ENCODE peak calls at places on chromosomes 12 and 14, in seven cellular contexts. One of them, this sample, is unnamed.

GRCh38 chr12:12533238-12533829 is 29.3 kb downstream of the DUSP16 start:
- DNase-seq in H9: no peak
- DNase-seq in mesendoderm: no peak
- DNase-seq in neuronal stem cell: no peak
- DNase-seq in mesenchymal stem cell: no peak
- DNase-seq in IMR-90: no peak
- DNase-seq in trophoblast cell: peak; percentile 67
- DNase-seq in this sample: no peak

GRCh38 chr12:27911397-27911796 is 61.1 kb downstream of the PTHLH start:
- DNase-seq in H9: no peak
- DNase-seq in mesendoderm: no peak
- DNase-seq in neuronal stem cell: no peak
- DNase-seq in mesenchymal stem cell: no peak
- DNase-seq in IMR-90: no peak
- DNase-seq in trophoblast cell: no peak
- DNase-seq in this sample: no peak

GRCh38 chr12:132367401-132367851 is 38.0 kb upstream of the GALNT9 start:
- DNase-seq in H9: no peak
- DNase-seq in mesendoderm: no peak
- DNase-seq in neuronal stem cell: no peak
- DNase-seq in mesenchymal stem cell: no peak
- DNase-seq in IMR-90: no peak
- DNase-seq in trophoblast cell: no peak
- DNase-seq in this sample: no peak

GRCh38 chr12:117468016-117468415 is 106.6 kb upstream of the NOS1 start:
- DNase-seq in H9: no peak
- DNase-seq in mesendoderm: no peak
- DNase-seq in neuronal stem cell: no peak
- DNase-seq in mesenchymal stem cell: no peak
- DNase-seq in IMR-90: no peak
- DNase-seq in trophoblast cell: no peak
- DNase-seq in this sample: no peak

GRCh38 chr14:76450476-76450875 is 74.5 kb downstream of the ESRRB start:
- DNase-seq in H9: no peak
- DNase-seq in mesendoderm: no peak
- DNase-seq in neuronal stem cell: no peak
- DNase-seq in mesenchymal stem cell: no peak
- DNase-seq in IMR-90: no peak
- DNase-seq in trophoblast cell: no peak
- DNase-seq in this sample: no peak

GRCh38 chr12:49358548-49359141 is 8.6 kb upstream of the SPATS2 start:
- DNase-seq in H9: peak; percentile 83
- DNase-seq in mesendoderm: peak; percentile 88
- DNase-seq in neuronal stem cell: peak; percentile 79
- DNase-seq in mesenchymal stem cell: peak; percentile 77
- DNase-seq in IMR-90: peak; percentile 65
- DNase-seq in trophoblast cell: no peak
- DNase-seq in this sample: no peak

GRCh38 chr12:108835860-108836634 is 21.3 kb downstream of the SSH1 start:
- DNase-seq in H9: no peak
- DNase-seq in mesendoderm: no peak
- DNase-seq in neuronal stem cell: no peak
- DNase-seq in mesenchymal stem cell: no peak
- DNase-seq in IMR-90: no peak
- DNase-seq in trophoblast cell: no peak
- DNase-seq in this sample: no peak

GRCh38 chr14:94411638-94412037 is 23.2 kb upstream of the SERPINA1 start:
- DNase-seq in H9: no peak
- DNase-seq in mesendoderm: no peak
- DNase-seq in neuronal stem cell: no peak
- DNase-seq in mesenchymal stem cell: no peak
- DNase-seq in IMR-90: no peak
- DNase-seq in trophoblast cell: no peak
- DNase-seq in this sample: no peak

GRCh38 chr14:95535226-95536021 is 574 bp downstream of the GLRX5 start:
- DNase-seq in H9: no peak
- DNase-seq in mesendoderm: peak; percentile 42
- DNase-seq in neuronal stem cell: no peak
- DNase-seq in mesenchymal stem cell: peak; percentile 37
- DNase-seq in IMR-90: no peak
- DNase-seq in trophoblast cell: no peak
- DNase-seq in this sample: no peak

GRCh38 chr14:100533647-100534485 is 53.4 kb downstream of the BEGAIN start:
- DNase-seq in H9: peak; percentile 24
- DNase-seq in mesendoderm: no peak
- DNase-seq in neuronal stem cell: no peak
- DNase-seq in mesenchymal stem cell: no peak
- DNase-seq in IMR-90: no peak
- DNase-seq in trophoblast cell: no peak
- DNase-seq in this sample: no peak

GRCh38 chr12:116920939-116921338 is 10.2 kb downstream of the FBXW8 start:
- DNase-seq in H9: no peak
- DNase-seq in mesendoderm: no peak
- DNase-seq in neuronal stem cell: no peak
- DNase-seq in mesenchymal stem cell: no peak
- DNase-seq in IMR-90: no peak
- DNase-seq in trophoblast cell: no peak
- DNase-seq in this sample: no peak

GRCh38 chr14:30482270-30482669 is 76.7 kb upstream of the G2E3 start:
- DNase-seq in H9: no peak
- DNase-seq in mesendoderm: peak; percentile 75
- DNase-seq in neuronal stem cell: no peak
- DNase-seq in mesenchymal stem cell: no peak
- DNase-seq in IMR-90: no peak
- DNase-seq in trophoblast cell: peak; percentile 48
- DNase-seq in this sample: no peak

GRCh38 chr12:45357547-45358417 is 141.9 kb downstream of the ANO6 start:
- DNase-seq in H9: no peak
- DNase-seq in mesendoderm: no peak
- DNase-seq in neuronal stem cell: no peak
- DNase-seq in mesenchymal stem cell: no peak
- DNase-seq in IMR-90: no peak
- DNase-seq in trophoblast cell: no peak
- DNase-seq in this sample: no peak

GRCh38 chr12:128510527-128510926 is 243.6 kb downstream of the TMEM132C start:
- DNase-seq in H9: no peak
- DNase-seq in mesendoderm: no peak
- DNase-seq in neuronal stem cell: no peak
- DNase-seq in mesenchymal stem cell: no peak
- DNase-seq in IMR-90: no peak
- DNase-seq in trophoblast cell: no peak
- DNase-seq in this sample: no peak

GRCh38 chr12:6603095-6603567 is 4.0 kb downstream of the CHD4 start:
- DNase-seq in H9: peak; percentile 41
- DNase-seq in mesendoderm: peak; percentile 65
- DNase-seq in neuronal stem cell: no peak
- DNase-seq in mesenchymal stem cell: peak; percentile 35
- DNase-seq in IMR-90: peak; percentile 25
- DNase-seq in trophoblast cell: no peak
- DNase-seq in this sample: no peak

GRCh38 chr12:4645023-4645422 is 3.8 kb downstream of the AKAP3 start:
- DNase-seq in H9: no peak
- DNase-seq in mesendoderm: peak; percentile 43
- DNase-seq in neuronal stem cell: no peak
- DNase-seq in mesenchymal stem cell: peak; percentile 6
- DNase-seq in IMR-90: no peak
- DNase-seq in trophoblast cell: no peak
- DNase-seq in this sample: no peak
- H2BK5ac ChIP-seq in H9: no peak overlapping the region
- H2BK5ac ChIP-seq in mesendoderm: no peak overlapping the region
- H2BK5ac ChIP-seq in neuronal stem cell: no peak overlapping the region
- H2BK5ac ChIP-seq in mesenchymal stem cell: no peak overlapping the region
- H2BK5ac ChIP-seq in IMR-90: no peak overlapping the region
- H2BK5ac ChIP-seq in trophoblast cell: no peak overlapping the region
- H2BK5ac ChIP-seq in this sample: no peak overlapping the region

GRCh38 chr14:73846944-73847343 is 4.7 kb upstream of the PTGR2 start:
- DNase-seq in H9: no peak
- DNase-seq in mesendoderm: no peak
- DNase-seq in neuronal stem cell: no peak
- DNase-seq in mesenchymal stem cell: no peak
- DNase-seq in IMR-90: no peak
- DNase-seq in trophoblast cell: no peak
- DNase-seq in this sample: no peak
- H2BK5ac ChIP-seq in H9: no peak overlapping the region
- H2BK5ac ChIP-seq in mesendoderm: no peak overlapping the region
- H2BK5ac ChIP-seq in neuronal stem cell: no peak overlapping the region
- H2BK5ac ChIP-seq in mesenchymal stem cell: no peak overlapping the region
- H2BK5ac ChIP-seq in IMR-90: no peak overlapping the region
- H2BK5ac ChIP-seq in trophoblast cell: no peak overlapping the region
- H2BK5ac ChIP-seq in this sample: no peak overlapping the region

GRCh38 chr12:53733051-53733812 is 6.0 kb upstream of the CALCOCO1 start:
- DNase-seq in H9: no peak
- DNase-seq in mesendoderm: no peak
- DNase-seq in neuronal stem cell: no peak
- DNase-seq in mesenchymal stem cell: no peak
- DNase-seq in IMR-90: peak; percentile 69
- DNase-seq in trophoblast cell: peak; percentile 36
- DNase-seq in this sample: no peak

GRCh38 chr12:53735556-53735955 is 8.3 kb upstream of the CALCOCO1 start:
- DNase-seq in H9: no peak
- DNase-seq in mesendoderm: no peak
- DNase-seq in neuronal stem cell: no peak
- DNase-seq in mesenchymal stem cell: no peak
- DNase-seq in IMR-90: no peak
- DNase-seq in trophoblast cell: no peak
- DNase-seq in this sample: no peak

GRCh38 chr12:53736602-53737493 is 9.6 kb upstream of the CALCOCO1 start:
- DNase-seq in H9: no peak
- DNase-seq in mesendoderm: peak; percentile 61
- DNase-seq in neuronal stem cell: peak; percentile 69
- DNase-seq in mesenchymal stem cell: no peak
- DNase-seq in IMR-90: no peak
- DNase-seq in trophoblast cell: no peak
- DNase-seq in this sample: no peak

GRCh38 chr12:53737494-53737808 is 10.2 kb upstream of the CALCOCO1 start:
- DNase-seq in H9: no peak
- DNase-seq in mesendoderm: no peak
- DNase-seq in neuronal stem cell: no peak
- DNase-seq in mesenchymal stem cell: no peak
- DNase-seq in IMR-90: no peak
- DNase-seq in trophoblast cell: no peak
- DNase-seq in this sample: no peak

GRCh38 chr12:53734425-53734824 is 7.2 kb upstream of the CALCOCO1 start:
- DNase-seq in H9: no peak
- DNase-seq in mesendoderm: no peak
- DNase-seq in neuronal stem cell: no peak
- DNase-seq in mesenchymal stem cell: no peak
- DNase-seq in IMR-90: no peak
- DNase-seq in trophoblast cell: no peak
- DNase-seq in this sample: no peak
- H2BK5ac ChIP-seq in H9: no peak overlapping the region
- H2BK5ac ChIP-seq in mesendoderm: no peak overlapping the region
- H2BK5ac ChIP-seq in neuronal stem cell: no peak overlapping the region
- H2BK5ac ChIP-seq in mesenchymal stem cell: no peak overlapping the region
- H2BK5ac ChIP-seq in IMR-90: no peak overlapping the region
- H2BK5ac ChIP-seq in trophoblast cell: no peak overlapping the region
- H2BK5ac ChIP-seq in this sample: no peak overlapping the region

GRCh38 chr14:78847801-78848200 is 677.6 kb downstream of the NRXN3 start:
- DNase-seq in H9: no peak
- DNase-seq in mesendoderm: no peak
- DNase-seq in neuronal stem cell: no peak
- DNase-seq in mesenchymal stem cell: no peak
- DNase-seq in IMR-90: no peak
- DNase-seq in trophoblast cell: no peak
- DNase-seq in this sample: no peak

GRCh38 chr14:78849952-78850351 is 679.8 kb downstream of the NRXN3 start:
- DNase-seq in H9: no peak
- DNase-seq in mesendoderm: peak; percentile 21
- DNase-seq in neuronal stem cell: no peak
- DNase-seq in mesenchymal stem cell: no peak
- DNase-seq in IMR-90: no peak
- DNase-seq in trophoblast cell: no peak
- DNase-seq in this sample: no peak

GRCh38 chr14:78851189-78851588 is 681.0 kb downstream of the NRXN3 start:
- DNase-seq in H9: no peak
- DNase-seq in mesendoderm: no peak
- DNase-seq in neuronal stem cell: no peak
- DNase-seq in mesenchymal stem cell: no peak
- DNase-seq in IMR-90: no peak
- DNase-seq in trophoblast cell: no peak
- DNase-seq in this sample: no peak

GRCh38 chr14:78848234-78848820 is 678.2 kb downstream of the NRXN3 start:
- DNase-seq in H9: peak; percentile 68
- DNase-seq in mesendoderm: peak; percentile 75
- DNase-seq in neuronal stem cell: peak; percentile 58
- DNase-seq in mesenchymal stem cell: peak; percentile 33
- DNase-seq in IMR-90: peak; percentile 31
- DNase-seq in trophoblast cell: peak; percentile 41
- DNase-seq in this sample: peak; percentile 70
- H2BK5ac ChIP-seq in H9: no peak overlapping the region
- H2BK5ac ChIP-seq in mesendoderm: no peak overlapping the region
- H2BK5ac ChIP-seq in neuronal stem cell: no peak overlapping the region
- H2BK5ac ChIP-seq in mesenchymal stem cell: no peak overlapping the region
- H2BK5ac ChIP-seq in IMR-90: no peak overlapping the region
- H2BK5ac ChIP-seq in trophoblast cell: no peak overlapping the region
- H2BK5ac ChIP-seq in this sample: no peak overlapping the region

GRCh38 chr12:106032141-106032925 is 106.4 kb downstream of the NUAK1 start:
- DNase-seq in H9: no peak
- DNase-seq in mesendoderm: peak; percentile 66
- DNase-seq in neuronal stem cell: no peak
- DNase-seq in mesenchymal stem cell: no peak
- DNase-seq in IMR-90: peak; percentile 22
- DNase-seq in trophoblast cell: peak; percentile 86
- DNase-seq in this sample: no peak
- H2BK5ac ChIP-seq in H9: no peak overlapping the region
- H2BK5ac ChIP-seq in mesendoderm: peak overlapping the region; percentile 12
- H2BK5ac ChIP-seq in neuronal stem cell: no peak overlapping the region
- H2BK5ac ChIP-seq in mesenchymal stem cell: peak overlapping the region; percentile 54
- H2BK5ac ChIP-seq in IMR-90: peak overlapping the region; percentile 25
- H2BK5ac ChIP-seq in trophoblast cell: peak overlapping the region; percentile 99
- H2BK5ac ChIP-seq in this sample: no peak overlapping the region

GRCh38 chr12:112087851-112088250 is 20.7 kb downstream of the NAA25 start:
- DNase-seq in H9: no peak
- DNase-seq in mesendoderm: no peak
- DNase-seq in neuronal stem cell: no peak
- DNase-seq in mesenchymal stem cell: no peak
- DNase-seq in IMR-90: peak; percentile 41
- DNase-seq in trophoblast cell: no peak
- DNase-seq in this sample: no peak

GRCh38 chr12:112091563-112091962 is 17.0 kb downstream of the NAA25 start:
- DNase-seq in H9: no peak
- DNase-seq in mesendoderm: no peak
- DNase-seq in neuronal stem cell: no peak
- DNase-seq in mesenchymal stem cell: no peak
- DNase-seq in IMR-90: no peak
- DNase-seq in trophoblast cell: peak; percentile 30
- DNase-seq in this sample: no peak

GRCh38 chr12:112087055-112087850 is 21.3 kb downstream of the NAA25 start:
- DNase-seq in H9: no peak
- DNase-seq in mesendoderm: no peak
- DNase-seq in neuronal stem cell: no peak
- DNase-seq in mesenchymal stem cell: peak; percentile 12
- DNase-seq in IMR-90: no peak
- DNase-seq in trophoblast cell: no peak
- DNase-seq in this sample: no peak
- H2BK5ac ChIP-seq in H9: no peak overlapping the region
- H2BK5ac ChIP-seq in mesendoderm: no peak overlapping the region
- H2BK5ac ChIP-seq in neuronal stem cell: no peak overlapping the region
- H2BK5ac ChIP-seq in mesenchymal stem cell: no peak overlapping the region
- H2BK5ac ChIP-seq in IMR-90: no peak overlapping the region
- H2BK5ac ChIP-seq in trophoblast cell: no peak overlapping the region
- H2BK5ac ChIP-seq in this sample: no peak overlapping the region